ENCODE peak calls at places on chromosomes 1 and 21, in five cellular contexts. J is Peyer's patch, B is kidney epithelial cell, M is psoas muscle, U is fibroblast of lung. F is an unnamed sample.

GRCh38 chr1:97630281-97630680 is 290.6 kb downstream of the DPYD start:
- DNase-seq in J (no peak), B (no peak), M (no peak), U (no peak), F (no peak)

GRCh38 chr1:29832471-29832870 is 596.1 kb downstream of the PTPRU start:
- DNase-seq in J (no peak), B (no peak), M (no peak), U (no peak), F (no peak)

GRCh38 chr1:47624531-47624930 is 186.7 kb downstream of the FOXD2 start:
- DNase-seq in J (no peak), B (no peak), M (no peak), U (no peak), F (no peak)

GRCh38 chr1:30569384-30569783 is 154.0 kb downstream of the MATN1 start:
- DNase-seq in J (no peak), B (no peak), M (no peak), U (no peak), F (no peak)

GRCh38 chr1:99647460-99647859 is 1.5 kb downstream of the PALMD start:
- DNase-seq in J (no peak), B (no peak), M (no peak), U (no peak), F (peak)

GRCh38 chr1:117112063-117112462 is 9.5 kb downstream of the TRIM45 start:
- DNase-seq in J (no peak), B (no peak), M (no peak), U (no peak), F (no peak)

GRCh38 chr1:225825606-225826005 is 15.7 kb downstream of the EPHX1 start:
- DNase-seq in J (no peak), B (no peak), M (no peak), U (no peak), F (no peak)

GRCh38 chr1:15454256-15454655 is 2.3 kb upstream of the CELA2A start:
- DNase-seq in J (no peak), B (peak), M (no peak), U (peak), F (no peak)

GRCh38 chr1:182603646-182604127 is 502 bp downstream of the RGS16 start:
- DNase-seq in J (peak), B (no peak), M (no peak), U (no peak), F (no peak)

GRCh38 chr1:243256590-243256989 is 749 bp downstream of the SDCCAG8 start:
- DNase-seq in J (no peak), B (no peak), M (no peak), U (no peak), F (no peak)

GRCh38 chr1:208129057-208129456 is 115.1 kb downstream of the PLXNA2 start:
- DNase-seq in J (no peak), B (no peak), M (no peak), U (no peak), F (no peak)

GRCh38 chr21:41133896-41134522 is 34.0 kb upstream of the BACE2 start:
- DNase-seq in J (no peak), B (no peak), M (no peak), U (peak), F (no peak)

GRCh38 chr1:197184190-197184589 is 37.7 kb upstream of the ASPM start:
- DNase-seq in J (no peak), B (no peak), M (no peak), U (no peak), F (no peak)

GRCh38 chr1:83920320-83920719 is 78.6 kb downstream of the TTLL7 start:
- DNase-seq in J (no peak), B (no peak), M (no peak), U (no peak), F (no peak)

GRCh38 chr21:14890141-14890540 is 174.7 kb downstream of the NRIP1 start:
- DNase-seq in J (no peak), B (no peak), M (no peak), U (no peak), F (no peak)

DNA sequence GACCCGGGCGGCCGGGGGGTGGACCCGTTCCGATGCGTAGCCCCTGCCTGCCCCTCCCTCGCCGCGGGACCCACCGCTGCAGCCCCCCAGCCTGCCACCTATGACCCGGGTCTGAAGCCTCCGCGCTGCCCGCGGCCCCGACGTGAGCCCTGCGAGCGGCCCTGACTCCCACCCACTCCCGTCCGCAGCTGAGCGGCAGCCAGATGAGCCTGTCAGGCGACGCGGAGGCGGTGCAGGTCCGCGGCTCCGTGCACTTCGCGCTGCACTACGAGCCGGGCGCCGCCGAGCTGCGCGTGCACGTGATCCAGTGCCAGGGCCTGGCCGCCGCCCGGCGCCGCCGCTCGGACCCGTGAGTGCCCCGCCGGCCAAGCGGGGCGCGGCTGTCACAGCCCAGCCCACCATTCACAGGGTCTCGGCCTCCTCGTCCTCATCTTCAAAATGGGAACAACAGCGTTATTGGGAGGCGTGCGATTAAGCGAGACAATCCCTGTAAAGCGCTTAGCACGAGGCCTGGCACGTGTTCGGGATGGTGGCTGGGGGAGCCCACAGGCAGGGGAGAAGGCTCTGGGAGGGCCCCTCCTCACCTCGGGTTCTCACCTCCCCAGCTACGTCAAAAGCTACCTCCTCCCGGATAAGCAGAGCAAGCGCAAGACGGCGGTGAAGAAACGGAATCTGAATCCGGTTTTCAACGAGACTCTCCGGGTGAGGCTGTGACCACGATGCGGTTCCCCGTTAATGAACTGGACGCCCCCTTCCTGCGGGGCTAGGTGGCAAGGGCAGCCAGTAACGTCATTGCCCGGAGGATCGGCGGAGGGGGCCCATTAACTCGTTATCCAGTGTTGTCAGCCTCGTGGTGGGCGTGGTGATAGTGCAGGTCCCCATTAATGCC is 8.2 kb downstream of the SYTL1 start:
- DNase-seq in J (no peak), B (no peak), M (peak), U (peak), F (peak)
- H3K4me3 ChIP-seq in J (peak), B (peak), M (peak), U (no peak), F (peak)

DNA sequence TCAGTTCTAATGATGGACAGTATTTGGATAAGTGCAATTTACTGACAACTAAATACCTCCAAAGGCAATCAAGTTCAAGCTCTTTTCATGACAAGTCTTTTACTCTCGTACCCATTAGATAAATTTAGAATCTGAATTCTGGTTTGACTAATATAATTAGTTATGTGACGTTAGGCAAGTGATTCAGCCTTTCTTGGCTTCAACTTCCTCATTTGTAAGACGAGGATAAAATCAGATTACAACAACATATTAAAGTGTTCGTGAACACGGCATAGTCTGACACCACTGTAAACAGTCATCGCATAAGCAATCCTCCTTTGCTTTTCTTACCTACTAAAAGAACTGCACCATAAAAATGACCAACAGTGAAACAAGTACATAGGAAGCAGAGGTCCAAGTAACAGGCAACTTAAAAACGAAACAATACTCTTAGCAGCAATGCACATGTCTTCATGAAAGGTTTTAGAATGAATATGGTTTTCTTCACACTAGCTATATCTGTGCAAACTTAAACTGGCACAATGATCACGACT is 25.7 kb downstream of the COA6 start:
- DNase-seq in J (no peak), B (no peak), M (no peak), U (peak), F (no peak)
- H3K4me3 ChIP-seq in J (no peak), B (no peak), M (peak), U (no peak), F (no peak)

GRCh38 chr1:170663011-170663410 is 920 bp upstream of the PRRX1 start:
- DNase-seq in J (no peak), B (no peak), M (no peak), U (peak), F (no peak)
- H3K4me3 ChIP-seq in J (peak), B (no peak), M (peak), U (peak), F (peak)

GRCh38 chr1:32693455-32694174 is 9.0 kb downstream of the SYNC start:
- DNase-seq in J (no peak), B (no peak), M (no peak), U (no peak), F (no peak)

GRCh38 chr1:32696041-32696440 is 6.5 kb downstream of the SYNC start:
- DNase-seq in J (no peak), B (no peak), M (no peak), U (no peak), F (no peak)

DNA sequence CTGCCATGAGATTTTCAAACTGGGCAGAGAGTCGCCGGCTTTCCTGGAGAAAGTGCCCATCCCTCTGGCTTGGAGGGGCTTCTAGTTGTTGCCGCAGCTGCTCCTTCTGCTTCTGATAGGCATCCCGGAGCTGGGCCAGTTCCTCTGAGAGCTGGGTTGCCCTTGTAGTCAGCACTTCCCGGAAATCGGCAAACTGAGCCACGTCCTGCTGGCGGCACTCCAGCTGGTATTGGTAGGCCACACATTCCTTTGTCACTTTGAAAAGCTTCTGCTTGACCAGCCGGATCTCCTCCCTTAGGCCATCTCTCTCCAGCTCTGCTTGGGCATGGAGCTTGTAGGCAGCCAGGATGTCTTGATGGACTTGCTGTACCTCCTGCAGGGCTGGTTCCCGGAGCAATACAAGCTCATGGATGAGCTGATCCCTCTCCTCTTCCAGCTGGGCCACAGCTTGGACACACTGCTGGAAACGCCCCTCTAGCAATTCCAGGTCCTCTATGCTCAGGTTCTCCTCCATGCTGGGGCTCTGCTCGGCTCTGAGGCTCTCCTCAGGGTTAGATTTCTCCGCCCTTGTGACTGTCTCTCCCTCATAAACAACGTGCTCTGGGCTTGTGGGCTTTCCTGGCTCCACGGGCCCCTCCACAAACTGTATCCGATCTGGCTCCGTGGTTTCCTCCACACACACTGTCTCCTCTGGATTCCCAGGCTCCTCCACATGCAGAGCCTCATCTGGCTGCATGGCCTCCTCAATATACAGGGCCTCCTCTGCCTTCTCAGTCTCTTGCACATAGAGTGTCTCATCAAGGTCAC is 7.3 kb downstream of the SYNC start:
- DNase-seq in J (no peak), B (no peak), M (peak), U (peak), F (no peak)
- H3K4me3 ChIP-seq in J (no peak), B (no peak), M (peak), U (no peak), F (no peak)

GRCh38 chr1:108534748-108535147 is 25.2 kb upstream of the EEIG2 start:
- DNase-seq in J (no peak), B (no peak), M (no peak), U (no peak), F (no peak)

GRCh38 chr1:108540977-108541376 is 18.9 kb upstream of the EEIG2 start:
- DNase-seq in J (no peak), B (no peak), M (no peak), U (no peak), F (no peak)

GRCh38 chr1:108533351-108534083 is 26.4 kb upstream of the EEIG2 start:
- DNase-seq in J (no peak), B (no peak), M (no peak), U (no peak), F (peak)

GRCh38 chr1:108541856-108542255 is 18.0 kb upstream of the EEIG2 start:
- DNase-seq in J (no peak), B (no peak), M (no peak), U (no peak), F (no peak)

DNA sequence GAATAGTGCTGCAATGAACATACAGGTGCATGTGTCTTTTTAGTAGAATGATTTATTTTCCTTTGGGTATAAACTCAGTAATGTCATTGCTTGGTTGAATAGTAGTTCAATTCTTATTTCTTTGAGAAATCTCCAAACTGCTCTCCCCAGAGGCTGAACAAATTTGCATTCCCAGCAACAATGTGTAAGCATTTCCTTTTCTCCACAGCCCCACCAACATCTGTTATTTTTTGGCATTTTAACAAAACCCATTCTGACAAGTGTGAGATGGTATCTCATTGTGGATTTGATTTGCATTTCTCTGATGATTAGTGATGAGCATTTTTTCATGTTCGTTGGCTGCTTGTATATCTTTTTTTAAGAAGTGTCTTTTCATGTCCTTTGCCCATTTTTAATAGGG is 21.9 kb upstream of the EEIG2 start:
- DNase-seq in J (no peak), B (no peak), M (no peak), U (no peak), F (no peak)
- H3K4me3 ChIP-seq in J (no peak), B (no peak), M (no peak), U (no peak), F (no peak)

DNA sequence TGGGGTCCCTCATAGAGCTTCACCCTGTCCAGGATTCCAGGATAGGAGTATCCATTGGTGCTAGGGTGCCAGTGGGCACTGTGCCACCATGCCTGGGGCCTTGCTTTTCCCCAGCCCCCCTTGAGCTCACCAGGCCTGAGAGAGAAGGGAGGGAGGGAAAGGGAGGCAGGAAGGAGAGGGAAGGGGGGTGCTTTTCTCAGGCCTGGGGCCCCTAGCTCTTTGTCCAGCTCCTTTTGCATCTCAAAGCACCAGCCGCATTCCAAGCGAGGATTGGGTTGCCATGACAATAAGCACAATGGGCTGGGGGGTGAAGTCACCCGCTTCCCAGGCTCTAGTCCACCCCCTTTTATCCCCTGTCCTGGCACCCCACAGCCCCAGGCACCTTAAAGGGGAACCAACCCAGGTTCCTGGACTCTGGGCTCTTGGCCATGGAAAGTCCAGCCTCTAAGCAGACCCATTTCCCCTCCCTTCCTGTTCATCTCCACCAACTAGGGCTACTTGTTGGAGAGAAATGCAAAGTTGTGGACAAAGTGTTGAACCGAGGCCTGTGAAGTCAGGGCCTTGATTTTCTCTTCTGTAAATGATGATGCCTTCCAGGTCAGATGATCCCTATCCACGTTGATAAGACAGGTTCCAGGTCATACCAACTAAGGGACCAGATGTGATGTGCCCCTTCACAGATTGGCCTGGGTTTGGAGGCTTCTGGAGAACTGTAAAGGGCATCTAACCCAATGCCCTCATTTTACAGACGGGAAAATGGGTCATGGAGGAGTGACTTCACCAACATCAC is 11.4 kb downstream of the THBS3 start:
- DNase-seq in J (no peak), B (no peak), M (no peak), U (no peak), F (no peak)
- H3K4me3 ChIP-seq in J (no peak), B (no peak), M (no peak), U (peak), F (no peak)

GRCh38 chr21:25240974-25241373 is 366.3 kb downstream of the MRPL39 start:
- DNase-seq in J (no peak), B (no peak), M (no peak), U (no peak), F (no peak)
- H3K4me3 ChIP-seq in J (no peak), B (no peak), M (no peak), U (no peak), F (no peak)

F was measured in prostate gland.